ENCODE peak calls at places on chromosomes 16 and 17, in nine cellular contexts. H, W, U, J, E, I, D, B and T are unnamed samples.

GRCh38 chr16:67277294-67277998 is 1.9 kb upstream of the PLEKHG4 start:
- DNase-seq in E (peak; percentile 91), H (peak; percentile 60), D (peak; percentile 98), W (peak; percentile 98), I (peak; percentile 23), J (peak; percentile 26), B (peak; percentile 96), U (peak; percentile 84), T (peak; percentile 88)

GRCh38 chr17:47692137-47692894 is 1.6 kb upstream of the TBKBP1 start:
- DNase-seq in J (no peak), U (no peak), W (no peak), H (no peak), B (no peak), E (no peak), D (no peak), I (no peak), T (no peak)

GRCh38 chr16:25027781-25028180 is 12.6 kb upstream of the ARHGAP17 start:
- DNase-seq in W (no peak), H (no peak), I (no peak), J (no peak), B (no peak), U (no peak), E (no peak), D (no peak), T (no peak)

GRCh38 chr17:28549274-28550132 is 2.9 kb downstream of the UNC119 start:
- DNase-seq in J (no peak), W (no peak), B (no peak), I (peak; percentile 62), U (no peak), D (no peak), E (no peak), H (no peak), T (peak; percentile 75)

GRCh38 chr16:2148714-2149629 is 547 bp downstream of the RAB26 start:
- DNase-seq in H (no peak), D (no peak), U (no peak), J (no peak), W (no peak), E (no peak), B (no peak), I (no peak), T (no peak)

GRCh38 chr17:51029568-51030463 is 90.9 kb downstream of the SPAG9 start:
- DNase-seq in I (no peak), U (no peak), J (no peak), B (no peak), H (no peak), W (no peak), E (no peak), D (peak; percentile 52), T (no peak)

GRCh38 chr17:3892095-3892998 is 506 bp downstream of the CAMKK1 start:
- DNase-seq in E (no peak), J (peak; percentile 83), H (peak; percentile 85), D (peak; percentile 78), W (peak; percentile 35), B (no peak), U (peak; percentile 90), I (peak; percentile 28), T (no peak)

GRCh38 chr17:80468781-80469533 is 7.5 kb downstream of the NPTX1 start:
- DNase-seq in J (no peak), U (no peak), D (no peak), H (no peak), B (no peak), W (no peak), E (no peak), I (no peak), T (no peak)

GRCh38 chr17:18206962-18207361 is 18.5 kb upstream of the LLGL1 start:
- DNase-seq in B (no peak), J (no peak), I (no peak), H (no peak), W (no peak), U (no peak), E (no peak), D (no peak), T (no peak)

GRCh38 chr17:3777366-3777765 is 23.6 kb downstream of the ITGAE start:
- DNase-seq in D (no peak), H (no peak), J (no peak), W (no peak), U (no peak), I (no peak), B (no peak), E (no peak), T (no peak)

GRCh38 chr17:65558311-65558682 is 3.2 kb downstream of the AXIN2 start:
- DNase-seq in W (no peak), J (no peak), U (no peak), D (no peak), B (no peak), E (no peak), H (no peak), I (no peak), T (no peak)
- H3K4me3 ChIP-seq in W (no peak overlapping the region), J (no peak overlapping the region), U (peak overlapping the region; percentile 81), D (no peak overlapping the region), B (peak overlapping the region; percentile 66), E (peak overlapping the region; percentile 78), H (peak overlapping the region; percentile 86), I (no peak overlapping the region), T (no peak overlapping the region)

GRCh38 chr17:5583426-5584382 is 605 bp downstream of the NLRP1 start:
- DNase-seq in U (no peak), E (no peak), H (no peak), I (no peak), B (no peak), W (no peak), D (peak; percentile 64), J (no peak), T (no peak)
- TF ChIP-seq CTCF in U (no peak), E (no peak), H (no peak), I (no peak), B (no peak), W (no peak), D (peak; percentile 12), J (no peak), T (no peak)

DNA sequence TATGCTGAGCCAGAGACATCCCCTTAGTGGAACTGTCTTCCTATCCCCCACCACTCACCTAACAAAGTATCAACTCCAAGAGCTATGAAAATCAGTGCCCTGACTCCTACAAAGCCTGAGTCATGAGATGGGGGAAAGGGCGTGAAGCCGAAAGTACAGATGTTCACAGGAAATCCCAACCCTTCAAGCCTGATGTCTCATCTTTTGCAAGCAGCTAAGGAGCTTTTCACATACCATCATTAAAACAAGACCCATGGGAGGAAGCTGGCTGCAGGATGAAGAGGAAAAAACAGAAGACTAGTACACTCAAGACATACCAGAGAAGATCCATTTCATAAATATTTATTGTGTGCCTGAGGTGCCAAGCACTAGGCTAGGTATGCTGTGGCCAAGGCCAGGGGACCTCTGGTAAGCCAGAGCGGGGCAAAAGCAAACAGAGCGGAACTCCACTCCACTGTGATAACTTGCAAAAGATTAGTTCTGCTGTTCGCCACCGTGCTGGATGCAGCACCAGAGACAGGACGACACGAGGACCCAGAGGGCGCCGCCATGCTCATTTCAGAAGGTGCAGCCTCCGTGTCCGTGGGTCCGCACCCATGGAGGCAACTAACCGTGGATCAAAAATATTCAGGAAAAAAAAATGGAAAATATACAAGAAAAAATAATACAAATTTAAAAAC is 4.5 kb upstream of the MNT start:
- DNase-seq in W (peak; percentile 88), E (no peak), B (no peak), D (peak; percentile 89), J (no peak), U (no peak), H (no peak), I (no peak), T (no peak)
- H3K4me3 ChIP-seq in W (no peak overlapping the region), E (no peak overlapping the region), B (no peak overlapping the region), D (no peak overlapping the region), J (no peak overlapping the region), U (no peak overlapping the region), H (no peak overlapping the region), I (no peak overlapping the region), T (no peak overlapping the region)

GRCh38 chr17:41230094-41230493 is 2.2 kb upstream of the KRTAP9-3 start:
- DNase-seq in U (no peak), W (no peak), J (no peak), I (no peak), E (no peak), D (no peak), H (no peak), B (no peak), T (no peak)
- TF ChIP-seq CTCF in U (no peak), W (no peak), J (no peak), I (no peak), E (no peak), D (no peak), H (no peak), B (no peak), T (no peak)

GRCh38 chr17:37492167-37492566 is 2.5 kb downstream of the DUSP14 start:
- DNase-seq in B (no peak), H (no peak), U (no peak), W (no peak), I (no peak), E (no peak), J (no peak), D (no peak), T (no peak)
- H3K4me3 ChIP-seq in B (peak overlapping the region; percentile 89), H (no peak overlapping the region), U (no peak overlapping the region), W (peak overlapping the region; percentile 77), I (peak overlapping the region; percentile 7), E (peak overlapping the region; percentile 86), J (no peak overlapping the region), D (no peak overlapping the region), T (no peak overlapping the region)

DNA sequence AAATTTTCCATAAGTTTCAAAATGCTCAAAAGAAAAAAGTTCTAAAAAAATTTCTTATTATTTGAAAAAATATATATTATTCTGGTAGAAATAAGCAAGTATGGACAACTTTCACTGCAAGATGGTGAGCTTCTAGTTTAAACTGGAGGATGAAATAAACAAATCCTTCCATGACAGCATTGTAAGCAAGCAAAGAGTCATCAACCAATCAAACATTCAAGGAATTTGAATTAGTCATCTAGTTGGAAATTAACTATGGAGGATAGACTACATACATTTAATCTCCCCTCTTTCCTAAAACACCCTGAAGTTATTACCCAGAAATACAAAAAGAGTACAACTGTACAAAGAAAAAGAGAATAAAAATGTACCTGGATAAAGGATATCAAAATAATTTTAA is 51.0 kb upstream of the IRX5 start:
- DNase-seq in H (no peak), B (no peak), J (no peak), D (no peak), E (no peak), U (no peak), I (no peak), W (no peak), T (no peak)
- TF ChIP-seq CTCF in H (no peak), B (no peak), J (no peak), D (no peak), E (no peak), U (no peak), I (no peak), W (no peak), T (no peak)

GRCh38 chr16:165539-166374 is at the start of gene HBM:
- DNase-seq in E (no peak), J (no peak), U (no peak), I (no peak), H (no peak), D (no peak), W (no peak), B (no peak), T (no peak)

GRCh38 chr16:162271-162991 is 3.3 kb upstream of the HBM start:
- DNase-seq in E (no peak), W (no peak), I (no peak), B (no peak), D (no peak), U (no peak), J (no peak), H (no peak), T (no peak)

GRCh38 chr16:167117-167462 is 1.3 kb downstream of the HBM start:
- DNase-seq in D (no peak), H (no peak), B (no peak), W (no peak), U (no peak), I (no peak), E (no peak), J (no peak), T (no peak)

GRCh38 chr16:166375-167116 is 768 bp downstream of the HBM start:
- DNase-seq in E (no peak), J (no peak), I (no peak), D (no peak), H (no peak), B (no peak), W (no peak), U (no peak), T (no peak)

GRCh38 chr16:165218-165538 is 600 bp upstream of the HBM start:
- DNase-seq in J (no peak), W (no peak), I (no peak), D (no peak), H (no peak), B (no peak), E (no peak), U (no peak), T (no peak)
- H3K4me3 ChIP-seq in J (no peak overlapping the region), W (no peak overlapping the region), I (peak overlapping the region; percentile 18), D (no peak overlapping the region), H (no peak overlapping the region), B (no peak overlapping the region), E (no peak overlapping the region), U (peak overlapping the region; percentile 33), T (peak overlapping the region; percentile 18)